ENCODE peak calls at places on chromosomes 16 and 17, in ten cellular contexts. A is transverse colon, R is vagina, E is tibial nerve, W is heart left ventricle, B is uterus, T is ovary, Z is adrenal gland, D is A549, V is IMR-90. H is an unnamed sample.

GRCh38 chr16:73036074-73036826 is 11.7 kb downstream of the ZFHX3 start:
- DNase-seq in V (no peak), B (no peak), E (no peak), W (no peak), Z (no peak), D (no peak), T (no peak), R (no peak), A (no peak), H (no peak)

GRCh38 chr17:51351890-51352289 is 91.5 kb downstream of the UTP18 start:
- DNase-seq in R (no peak), A (no peak), Z (peak), W (no peak), T (peak), B (no peak), D (no peak), E (no peak), V (peak), H (no peak)

GRCh38 chr16:14057878-14058382 is 13.2 kb upstream of the MRTFB start:
- DNase-seq in A (no peak), B (peak), V (no peak), R (no peak), D (no peak), Z (no peak), T (peak), E (no peak), W (no peak), H (no peak)

GRCh38 chr17:30232822-30233427 is 2.6 kb downstream of the SLC6A4 start:
- DNase-seq in Z (no peak), A (no peak), R (no peak), T (no peak), D (no peak), V (no peak), B (no peak), W (no peak), E (no peak), H (no peak)

GRCh38 chr17:79732804-79733691 is 2.3 kb downstream of the ENPP7 start:
- DNase-seq in Z (peak), R (no peak), W (no peak), T (no peak), D (no peak), A (peak), B (no peak), V (no peak), E (no peak), H (no peak)

GRCh38 chr16:68539704-68540370 is 746 bp downstream of the ZFP90 start:
- DNase-seq in D (peak), E (no peak), Z (no peak), B (no peak), W (no peak), T (no peak), R (no peak), A (no peak), V (no peak), H (no peak)

GRCh38 chr16:90019543-90020259 is 445 bp upstream of the DBNDD1 start:
- DNase-seq in V (peak), A (peak), E (no peak), R (no peak), Z (peak), B (no peak), W (peak), T (no peak), D (peak), H (peak)

GRCh38 chr17:27586203-27586701 is 44.7 kb upstream of the LGALS9 start:
- DNase-seq in B (no peak), W (no peak), D (peak), Z (no peak), T (no peak), R (no peak), A (no peak), V (peak), E (no peak), H (peak)

GRCh38 chr17:1724869-1725641 is 551 bp downstream of the WDR81 start:
- DNase-seq in E (no peak), T (peak), W (peak), A (no peak), Z (peak), B (peak), D (no peak), V (no peak), R (no peak), H (peak)

GRCh38 chr17:40553694-40554534 is 11.4 kb downstream of the CCR7 start:
- DNase-seq in T (peak), A (no peak), V (peak), Z (peak), W (peak), E (peak), R (no peak), D (no peak), B (peak), H (peak)

GRCh38 chr17:64009571-64010402 is 10.6 kb downstream of the ICAM2 start:
- DNase-seq in Z (no peak), V (peak), B (no peak), W (no peak), A (no peak), E (no peak), D (no peak), R (no peak), T (no peak), H (no peak)

GRCh38 chr16:4435668-4436067 is 10.0 kb downstream of the DNAJA3 start:
- DNase-seq in Z (no peak), V (peak), R (no peak), W (no peak), B (no peak), A (no peak), D (no peak), T (no peak), E (no peak), H (peak)
- TF ChIP-seq POLR2A in Z (no peak), V (no peak), R (no peak), W (no peak), B (no peak), A (no peak), D (no peak), T (no peak), E (no peak), H (no peak)

GRCh38 chr16:47144559-47144877 is 773 bp upstream of the NETO2 start:
- DNase-seq in E (no peak), D (no peak), V (no peak), R (no peak), T (no peak), Z (no peak), W (no peak), A (no peak), B (no peak), H (no peak)

GRCh38 chr16:47150067-47150466 is 6.3 kb upstream of the NETO2 start:
- DNase-seq in E (no peak), V (no peak), A (no peak), T (no peak), W (no peak), Z (no peak), R (no peak), B (no peak), D (no peak), H (no peak)
- TF ChIP-seq POLR2A in E (no peak), V (no peak), A (no peak), T (no peak), W (no peak), Z (no peak), R (no peak), B (no peak), D (no peak), H (no peak)

DNA sequence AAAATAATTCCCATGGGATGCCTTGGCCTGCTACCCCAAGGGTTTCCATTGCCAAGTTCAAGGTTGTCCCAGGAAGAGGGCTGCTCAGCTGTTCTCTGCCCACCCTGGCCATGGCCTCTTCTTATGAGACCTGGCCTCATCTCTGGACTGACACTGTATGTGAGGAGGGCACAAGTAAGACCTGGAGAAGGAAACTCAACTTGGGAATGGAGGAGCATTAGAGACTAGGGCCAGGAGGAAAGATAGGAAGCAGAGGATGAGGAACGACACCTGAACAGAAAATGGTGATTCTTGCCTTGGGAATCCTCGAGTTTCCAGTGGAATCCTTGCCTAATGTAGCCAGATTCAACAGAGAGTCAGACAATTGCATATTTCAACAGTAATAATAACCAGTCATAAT is 24.6 kb upstream of the GOSR2 start:
- DNase-seq in B (no peak), A (no peak), Z (no peak), W (no peak), D (no peak), T (no peak), E (no peak), V (no peak), R (no peak), H (no peak)
- TF ChIP-seq POLR2A in B (no peak), A (no peak), Z (no peak), W (no peak), D (no peak), T (no peak), E (no peak), V (no peak), R (no peak), H (no peak)

GRCh38 chr16:87460936-87461335 is 31.9 kb downstream of the ZCCHC14 start:
- DNase-seq in T (no peak), Z (no peak), W (no peak), A (no peak), V (no peak), E (no peak), D (no peak), R (no peak), B (no peak), H (no peak)

GRCh38 chr16:87459027-87459426 is 33.8 kb downstream of the ZCCHC14 start:
- DNase-seq in E (no peak), R (no peak), T (no peak), D (no peak), A (no peak), W (no peak), Z (no peak), V (no peak), B (no peak), H (no peak)

GRCh38 chr16:87463722-87464690 is 28.8 kb downstream of the ZCCHC14 start:
- DNase-seq in Z (peak), T (peak), W (no peak), E (no peak), D (no peak), V (peak), B (no peak), R (no peak), A (peak), H (no peak)

GRCh38 chr16:87459833-87460232 is 33.0 kb downstream of the ZCCHC14 start:
- DNase-seq in Z (no peak), A (no peak), D (no peak), V (no peak), R (no peak), W (no peak), T (no peak), E (no peak), B (no peak), H (no peak)

DNA sequence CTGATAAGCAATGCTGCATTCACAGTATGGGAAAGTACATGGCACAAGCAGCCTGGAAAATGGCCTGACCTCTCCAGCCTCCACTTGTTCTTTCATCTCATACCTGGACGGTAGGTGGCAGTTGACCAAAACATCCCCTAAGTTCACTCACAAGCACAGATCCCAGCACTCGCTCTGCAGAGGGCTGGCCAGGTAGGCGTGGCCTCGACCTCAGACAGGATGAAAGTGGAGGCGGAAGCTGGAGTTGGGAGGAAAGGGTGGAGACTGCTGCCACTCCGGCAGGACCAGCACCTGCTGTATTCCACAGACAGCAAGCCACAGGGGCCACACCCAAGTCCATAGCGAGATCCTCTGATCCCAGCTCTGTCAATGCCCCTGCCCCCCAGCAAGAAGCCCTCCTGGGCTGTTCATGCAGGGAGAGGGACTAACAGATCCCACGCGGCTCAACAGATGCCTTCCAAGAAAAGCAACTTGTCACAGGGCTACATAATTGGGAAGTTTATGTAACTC is 31.3 kb downstream of the ZCCHC14 start:
- DNase-seq in E (peak), T (peak), V (no peak), Z (peak), W (no peak), A (peak), R (no peak), B (peak), D (peak), H (peak)
- TF ChIP-seq POLR2A in E (no peak), T (no peak), V (no peak), Z (peak), W (no peak), A (no peak), R (no peak), B (peak), D (peak), H (no peak)

GRCh38 chr17:75271233-75271954 is 363 bp upstream of the MIF4GD start:
- DNase-seq in Z (peak), T (peak), D (peak), E (peak), R (no peak), B (peak), W (peak), A (peak), V (no peak), H (peak)
- TF ChIP-seq POLR2A in Z (no peak), T (no peak), D (peak), E (no peak), R (no peak), B (peak), W (peak), A (peak), V (no peak), H (peak)

GRCh38 chr16:28931801-28932225 is at the start of gene CD19:
- DNase-seq in A (no peak), W (no peak), B (no peak), T (no peak), R (no peak), Z (no peak), E (no peak), D (no peak), V (no peak), H (no peak)
- TF ChIP-seq POLR2A in A (no peak), W (no peak), B (no peak), T (no peak), R (no peak), Z (no peak), E (no peak), D (no peak), V (no peak), H (no peak)

DNA sequence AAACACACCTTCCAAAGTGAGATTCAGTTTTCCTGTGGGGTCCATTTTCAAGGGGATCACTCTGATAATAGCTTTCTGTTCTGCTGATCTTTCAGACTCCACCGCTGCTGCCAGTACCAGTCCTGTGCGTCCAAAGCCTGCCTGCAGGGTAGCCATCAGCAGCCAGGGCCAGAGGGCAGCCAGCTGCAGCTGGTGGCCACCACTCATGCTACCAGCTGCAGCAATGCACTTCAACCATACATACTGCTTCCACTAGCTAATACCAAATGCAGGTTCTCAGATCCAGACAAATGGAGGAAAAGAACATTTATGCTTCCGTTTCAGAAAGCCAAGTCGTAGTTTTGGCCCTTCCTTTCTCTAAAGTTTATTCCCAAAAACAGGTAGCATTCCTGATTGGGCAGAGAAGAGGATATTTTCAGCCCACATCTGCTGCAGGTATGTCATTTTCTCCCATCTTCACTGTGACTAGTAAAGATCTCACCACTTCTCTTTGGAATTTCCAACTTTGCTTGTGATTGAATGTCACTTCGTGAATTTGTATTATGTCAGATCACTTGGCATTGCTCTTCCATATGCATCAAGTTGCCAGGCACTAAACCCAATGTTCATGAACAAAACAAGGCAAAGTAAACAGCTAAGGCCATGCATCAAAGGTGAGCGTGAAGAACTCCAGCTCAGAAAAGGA is 1.8 kb downstream of the RNF43 start:
- DNase-seq in Z (peak), V (no peak), R (no peak), D (no peak), B (no peak), T (no peak), W (peak), E (no peak), A (peak), H (no peak)
- TF ChIP-seq POLR2A in Z (peak), V (no peak), R (no peak), D (no peak), B (no peak), T (no peak), W (no peak), E (no peak), A (peak), H (no peak)

H was measured in erythroblast.